ENCODE peak calls at places on chromosome 1, in eight cellular contexts. C, N, D, U, W, R, K and G are unnamed samples.

GRCh38 chr1:39528082-39528481 is 36.6 kb downstream of the BMP8A start:
- DNase-seq in C (no peak), N (no peak), D (no peak), U (no peak), W (no peak), R (no peak), K (no peak), G (no peak)

GRCh38 chr1:207404849-207405525 is 49.1 kb upstream of the CR2 start:
- DNase-seq in C (peak; percentile 22), N (peak; percentile 85), D (no peak), U (no peak), W (peak; percentile 43), R (peak; percentile 53), K (no peak), G (peak; percentile 53)

GRCh38 chr1:232508161-232508661 is 121.7 kb downstream of the SIPA1L2 start:
- DNase-seq in C (no peak), N (no peak), D (no peak), U (no peak), W (no peak), R (no peak), K (no peak), G (no peak)

GRCh38 chr1:44655609-44656008 is 18.7 kb downstream of the TMEM53 start:
- DNase-seq in C (no peak), N (no peak), D (no peak), U (no peak), W (no peak), R (no peak), K (no peak), G (no peak)

GRCh38 chr1:243507001-243507671 is 251.3 kb downstream of the SDCCAG8 start:
- DNase-seq in C (no peak), N (no peak), D (no peak), U (no peak), W (no peak), R (no peak), K (no peak), G (no peak)

GRCh38 chr1:102182603-102183260 is 186.0 kb upstream of the OLFM3 start:
- DNase-seq in C (no peak), N (no peak), D (no peak), U (no peak), W (no peak), R (no peak), K (no peak), G (no peak)

GRCh38 chr1:112906155-112906698 is 49.8 kb downstream of the SLC16A1 start:
- DNase-seq in C (no peak), N (no peak), D (no peak), U (no peak), W (no peak), R (no peak), K (no peak), G (no peak)

GRCh38 chr1:118944133-118944532 is 44.0 kb downstream of the TBX15 start:
- DNase-seq in C (no peak), N (no peak), D (no peak), U (no peak), W (no peak), R (no peak), K (no peak), G (no peak)

GRCh38 chr1:25477448-25478034 is 46.8 kb downstream of the MACO1 start:
- DNase-seq in C (no peak), N (no peak), D (no peak), U (no peak), W (no peak), R (no peak), K (no peak), G (no peak)

GRCh38 chr1:226974544-226975258 is 34.6 kb downstream of the COQ8A start:
- DNase-seq in C (no peak), N (no peak), D (no peak), U (no peak), W (no peak), R (no peak), K (no peak), G (no peak)

GRCh38 chr1:226424228-226425003 is 16.5 kb upstream of the PARP1 start:
- DNase-seq in C (peak; percentile 50), N (peak; percentile 56), D (no peak), U (no peak), W (no peak), R (peak; percentile 69), K (no peak), G (peak; percentile 8)

GRCh38 chr1:88228153-88228552 is 455.9 kb upstream of the PKN2 start:
- DNase-seq in C (no peak), N (no peak), D (no peak), U (no peak), W (no peak), R (no peak), K (no peak), G (no peak)